ENCODE peak calls at places on chromosomes 3 and 15, in nine cellular contexts. T, K, Q, D, P, I, E, R and N are unnamed samples.

GRCh38 chr3:20190991-20191390 is 5.0 kb upstream of the SGO1 start:
- DNase-seq in T (no peak), K (no peak), Q (no peak), D (no peak), P (no peak), I (no peak), E (no peak), R (no peak), N (no peak)

GRCh38 chr15:53209396-53210042 is 419.4 kb upstream of the ONECUT1 start:
- DNase-seq in T (no peak), K (no peak), Q (no peak), D (no peak), P (no peak), I (no peak), E (no peak), R (no peak), N (no peak)

GRCh38 chr3:108462899-108463298 is 47.5 kb downstream of the MYH15 start:
- DNase-seq in T (no peak), K (no peak), Q (no peak), D (no peak), P (no peak), I (no peak), E (no peak), R (no peak), N (no peak)

GRCh38 chr3:4139462-4140140 is 163.6 kb upstream of the SETMAR start:
- DNase-seq in T (no peak), K (no peak), Q (no peak), D (no peak), P (no peak), I (no peak), E (no peak), R (no peak), N (no peak)

GRCh38 chr15:68819451-68820204 is 1.1 kb downstream of the ANP32A start:
- DNase-seq in T (peak), K (peak), Q (peak), D (peak), P (no peak), I (no peak), E (peak), R (no peak), N (no peak)

GRCh38 chr3:193783166-193783896 is 190.3 kb downstream of the OPA1 start:
- DNase-seq in T (no peak), K (no peak), Q (no peak), D (no peak), P (no peak), I (no peak), E (no peak), R (no peak), N (no peak)

GRCh38 chr15:23548071-23548470 is 17.4 kb upstream of the MKRN3 start:
- DNase-seq in T (no peak), K (no peak), Q (no peak), D (no peak), P (no peak), I (no peak), E (no peak), R (no peak), N (no peak)

GRCh38 chr3:36372534-36372935 is 7.8 kb upstream of the STAC start:
- DNase-seq in T (no peak), K (no peak), Q (no peak), D (no peak), P (no peak), I (no peak), E (no peak), R (no peak), N (no peak)

GRCh38 chr15:90868261-90868689 is at the start of gene FURIN:
- DNase-seq in T (no peak), K (no peak), Q (no peak), D (no peak), P (no peak), I (no peak), E (no peak), R (no peak), N (no peak)

GRCh38 chr3:111667621-111668239 is 72.6 kb upstream of the ZBED2 start:
- DNase-seq in T (no peak), K (peak), Q (peak), D (peak), P (no peak), I (no peak), E (peak), R (no peak), N (peak)

GRCh38 chr15:90241343-90242192 is 7.6 kb downstream of the GDPGP1 start:
- DNase-seq in T (no peak), K (no peak), Q (no peak), D (no peak), P (no peak), I (no peak), E (no peak), R (no peak), N (no peak)

GRCh38 chr3:62940763-62941632 is 65.8 kb upstream of the CADPS start:
- DNase-seq in T (no peak), K (no peak), Q (no peak), D (no peak), P (no peak), I (no peak), E (no peak), R (no peak), N (no peak)

GRCh38 chr15:39058371-39059131 is 493.9 kb upstream of the RASGRP1 start:
- DNase-seq in T (no peak), K (no peak), Q (no peak), D (no peak), P (no peak), I (no peak), E (no peak), R (no peak), N (no peak)

GRCh38 chr3:12620305-12620704 is 43.6 kb downstream of the RAF1 start:
- DNase-seq in T (no peak), K (no peak), Q (no peak), D (no peak), P (no peak), I (no peak), E (no peak), R (no peak), N (no peak)

GRCh38 chr3:194570898-194571297 is 62.3 kb downstream of the TMEM44 start:
- DNase-seq in T (no peak), K (no peak), Q (no peak), D (no peak), P (no peak), I (no peak), E (no peak), R (no peak), N (no peak)

GRCh38 chr15:48696627-48697312 is 51.3 kb upstream of the FBN1 start:
- DNase-seq in T (no peak), K (no peak), Q (peak), D (no peak), P (no peak), I (no peak), E (no peak), R (no peak), N (no peak)

GRCh38 chr3:48408823-48409281 is 21.0 kb downstream of the PLXNB1 start:
- DNase-seq in T (peak), K (peak), Q (no peak), D (no peak), P (no peak), I (no peak), E (no peak), R (peak), N (no peak)

GRCh38 chr3:173465112-173465511 is 67.6 kb downstream of the NLGN1 start:
- DNase-seq in T (no peak), K (no peak), Q (no peak), D (no peak), P (peak), I (peak), E (no peak), R (no peak), N (no peak)

GRCh38 chr15:28901987-28902745 is 16.4 kb downstream of the APBA2 start:
- DNase-seq in T (no peak), K (no peak), Q (no peak), D (peak), P (no peak), I (no peak), E (no peak), R (peak), N (no peak)

GRCh38 chr3:77500711-77501110 is 460.8 kb downstream of the ROBO2 start:
- DNase-seq in T (no peak), K (no peak), Q (no peak), D (no peak), P (no peak), I (no peak), E (no peak), R (no peak), N (no peak)

GRCh38 chr3:9916346-9916733 is 558 bp upstream of the IL17RC start:
- DNase-seq in T (no peak), K (no peak), Q (no peak), D (no peak), P (no peak), I (no peak), E (no peak), R (no peak), N (no peak)

GRCh38 chr3:29755416-29755815 is 474.5 kb downstream of the RBMS3 start:
- DNase-seq in T (no peak), K (no peak), Q (no peak), D (no peak), P (no peak), I (no peak), E (no peak), R (no peak), N (no peak)

GRCh38 chr3:124441766-124442165 is 288.5 kb upstream of the UMPS start:
- DNase-seq in T (no peak), K (no peak), Q (no peak), D (no peak), P (no peak), I (no peak), E (no peak), R (no peak), N (no peak)

GRCh38 chr15:57158589-57158988 is 217.7 kb upstream of the CGNL1 start:
- DNase-seq in T (no peak), K (no peak), Q (no peak), D (peak), P (no peak), I (peak), E (no peak), R (no peak), N (no peak)

GRCh38 chr3:48747703-48748102 is 30.7 kb upstream of the IP6K2 start:
- DNase-seq in T (no peak), K (no peak), Q (no peak), D (peak), P (no peak), I (no peak), E (no peak), R (no peak), N (no peak)

GRCh38 chr15:70046716-70047369 is 50.9 kb downstream of the TLE3 start:
- DNase-seq in T (no peak), K (no peak), Q (no peak), D (no peak), P (no peak), I (no peak), E (no peak), R (peak), N (peak)

GRCh38 chr15:91867581-91868026 is 14.1 kb downstream of the SLCO3A1 start:
- DNase-seq in T (peak), K (no peak), Q (no peak), D (no peak), P (peak), I (no peak), E (no peak), R (peak), N (no peak)

GRCh38 chr15:50100484-50100883 is 18.5 kb downstream of the ATP8B4 start:
- DNase-seq in T (no peak), K (no peak), Q (no peak), D (no peak), P (no peak), I (no peak), E (no peak), R (no peak), N (no peak)

GRCh38 chr3:101020616-101021015 is 27.4 kb upstream of the ABI3BP start:
- DNase-seq in T (no peak), K (no peak), Q (no peak), D (no peak), P (no peak), I (no peak), E (no peak), R (no peak), N (no peak)

GRCh38 chr3:184842433-184842832 is 30.5 kb downstream of the VPS8 start:
- DNase-seq in T (no peak), K (no peak), Q (no peak), D (no peak), P (no peak), I (no peak), E (no peak), R (no peak), N (no peak)

GRCh38 chr3:153484842-153485241 is 322.8 kb downstream of the RAP2B start:
- DNase-seq in T (no peak), K (no peak), Q (peak), D (no peak), P (no peak), I (no peak), E (no peak), R (no peak), N (no peak)

GRCh38 chr15:62887113-62887570 is 155.4 kb upstream of the TPM1 start:
- DNase-seq in T (no peak), K (no peak), Q (no peak), D (no peak), P (no peak), I (no peak), E (no peak), R (no peak), N (no peak)

GRCh38 chr3:196388946-196389345 is 43.3 kb downstream of the UBXN7 start:
- DNase-seq in T (no peak), K (no peak), Q (no peak), D (no peak), P (no peak), I (no peak), E (no peak), R (no peak), N (no peak)

GRCh38 chr3:61650276-61650675 is 88.9 kb downstream of the PTPRG start:
- DNase-seq in T (no peak), K (no peak), Q (no peak), D (no peak), P (no peak), I (no peak), E (no peak), R (no peak), N (no peak)